ENCODE peak calls at places on chromosomes 6 and 20, in eight cellular contexts. A is neuronal stem cell, Q is fibroblast of mammary gland, C is hypothalamus, W is endodermal cell, K is NCI-H2081, S is activated gamma-delta T cell treated with Interleukin-2 at 50 U/mL for 16 hours, O is epithelial cell of prostate. D is an unnamed sample.

GRCh38 chr20:16476032-16476431 is 97.2 kb downstream of the KIF16B start:
- DNase-seq in A (peak; percentile 35), Q (peak; percentile 70), C (no peak), W (no peak), K (peak; percentile 18), S (no peak), O (no peak), D (no peak)

GRCh38 chr6:135871878-135872277 is 20.4 kb downstream of the PDE7B start:
- DNase-seq in A (no peak), Q (peak; percentile 67), C (no peak), W (no peak), K (no peak), S (no peak), O (no peak), D (no peak)

GRCh38 chr6:129104131-129104530 is 221.2 kb downstream of the LAMA2 start:
- DNase-seq in A (no peak), Q (peak; percentile 78), C (no peak), W (no peak), K (no peak), S (no peak), O (no peak), D (no peak)

GRCh38 chr20:63855363-63856110 is 5.8 kb upstream of the ABHD16B start:
- DNase-seq in A (no peak), Q (no peak), C (no peak), W (peak; percentile 62), K (no peak), S (no peak), O (no peak), D (no peak)

GRCh38 chr6:122995930-122996796 is at the start of gene CLVS2:
- DNase-seq in A (peak; percentile 72), Q (peak; percentile 38), C (no peak), W (peak; percentile 88), K (peak; percentile 46), S (no peak), O (no peak), D (no peak)

GRCh38 chr20:44618318-44618731 is 33.2 kb downstream of the ADA start:
- DNase-seq in A (no peak), Q (no peak), C (peak; percentile 14), W (no peak), K (no peak), S (peak; percentile 30), O (no peak), D (peak; percentile 27)

GRCh38 chr6:167734662-167735497 is 91.8 kb upstream of the AFDN start:
- DNase-seq in A (no peak), Q (no peak), C (no peak), W (peak; percentile 38), K (no peak), S (no peak), O (no peak), D (no peak)

GRCh38 chr6:57297505-57297904 is 19.9 kb upstream of the PRIM2 start:
- DNase-seq in A (no peak), Q (no peak), C (no peak), W (no peak), K (no peak), S (no peak), O (no peak), D (no peak)

GRCh38 chr20:14067631-14068030 is 72.3 kb downstream of the MACROD2 start:
- DNase-seq in A (no peak), Q (no peak), C (no peak), W (no peak), K (no peak), S (no peak), O (no peak), D (no peak)

GRCh38 chr20:58691773-58692578 is 624 bp upstream of the NPEPL1 start:
- DNase-seq in A (no peak), Q (peak; percentile 85), C (no peak), W (peak; percentile 71), K (no peak), S (no peak), O (no peak), D (no peak)

GRCh38 chr20:45970646-45971424 is 1.2 kb downstream of the ZNF335 start:
- DNase-seq in A (no peak), Q (peak; percentile 27), C (no peak), W (peak; percentile 58), K (no peak), S (no peak), O (no peak), D (no peak)

GRCh38 chr6:9131616-9132015 is 696.3 kb upstream of the SLC35B3 start:
- DNase-seq in A (no peak), Q (no peak), C (no peak), W (no peak), K (peak; percentile 70), S (no peak), O (no peak), D (no peak)

GRCh38 chr6:15297895-15298590 is 52.2 kb downstream of the JARID2 start:
- DNase-seq in A (no peak), Q (peak; percentile 55), C (no peak), W (no peak), K (no peak), S (no peak), O (no peak), D (no peak)

GRCh38 chr6:106158816-106159215 is 72.7 kb downstream of the PRDM1 start:
- DNase-seq in A (no peak), Q (no peak), C (no peak), W (no peak), K (no peak), S (no peak), O (no peak), D (no peak)

GRCh38 chr20:53800883-53801604 is 207.4 kb upstream of the ZNF217 start:
- DNase-seq in A (no peak), Q (no peak), C (no peak), W (peak; percentile 61), K (no peak), S (no peak), O (no peak), D (no peak)

GRCh38 chr6:111589366-111589765 is 16.3 kb downstream of the TRAF3IP2 start:
- DNase-seq in A (no peak), Q (peak; percentile 96), C (no peak), W (no peak), K (no peak), S (no peak), O (peak; percentile 80), D (no peak)

D was measured in CD8-positive, alpha-beta memory T cell.